ENCODE peak calls at places on chromosomes 13 and 19, in six cellular contexts. G is D341Med; K is effector memory CD8-positive, alpha-beta T cell; P is stomach; Q is stimulated activated CD8-positive, alpha-beta memory T cell treated with anti-CD3 and anti-CD28 coated beads, Interleukin-7, amount 100 ng/mL, for 1 hour; A is CD4-positive, alpha-beta T cell. N is an unnamed sample.

GRCh38 chr19:49091391-49092038 is 6.3 kb downstream of the SNRNP70 start:
- DNase-seq in K (no peak), Q (no peak), A (no peak), G (no peak), P (no peak), N (no peak)

GRCh38 chr13:48727252-48728011 is 73.7 kb downstream of the CYSLTR2 start:
- DNase-seq in Q (no peak), K (no peak), A (no peak), G (peak; percentile 52), P (no peak), N (peak; percentile 99)

GRCh38 chr13:107497661-107498060 is 717.7 kb downstream of the LIG4 start:
- DNase-seq in K (no peak), P (no peak), A (no peak), Q (no peak), G (no peak), N (no peak)

GRCh38 chr13:44471686-44472085 is 98.1 kb downstream of the SERP2 start:
- DNase-seq in G (no peak), P (no peak), K (no peak), A (no peak), Q (no peak), N (no peak)

GRCh38 chr19:14517840-14518505 is at the start of gene DNAJB1:
- DNase-seq in Q (peak; percentile 37), K (no peak), P (peak; percentile 83), A (peak; percentile 61), G (peak; percentile 86), N (peak; percentile 57)

GRCh38 chr19:55152017-55152416 is 3.0 kb upstream of the TNNT1 start:
- DNase-seq in P (no peak), Q (no peak), A (no peak), K (no peak), G (no peak), N (no peak)

GRCh38 chr13:109182777-109183465 is 553.5 kb downstream of the MYO16 start:
- DNase-seq in Q (no peak), A (no peak), G (no peak), P (no peak), K (no peak), N (no peak)

GRCh38 chr13:31903072-31903815 is 128.3 kb upstream of the FRY start:
- DNase-seq in K (no peak), P (no peak), G (no peak), A (no peak), Q (no peak), N (no peak)

GRCh38 chr13:104577029-104577820 is 1511.0 kb upstream of the SLC10A2 start:
- DNase-seq in P (no peak), Q (no peak), A (no peak), K (no peak), G (no peak), N (no peak)

GRCh38 chr13:34349091-34349722 is 531.3 kb downstream of the RFC3 start:
- DNase-seq in K (no peak), G (no peak), P (no peak), Q (no peak), A (no peak), N (peak; percentile 82)

GRCh38 chr19:4633140-4633967 is 6.0 kb upstream of the TNFAIP8L1 start:
- DNase-seq in G (peak; percentile 72), P (peak; percentile 67), K (peak; percentile 37), Q (no peak), A (peak; percentile 32), N (peak; percentile 70)

GRCh38 chr13:98451676-98452105 is 125.2 kb downstream of the STK24 start:
- DNase-seq in A (no peak), Q (no peak), K (no peak), G (no peak), P (no peak), N (no peak)

GRCh38 chr19:10896851-10897526 is 25.6 kb downstream of the CARM1 start:
- DNase-seq in G (no peak), K (no peak), P (no peak), A (no peak), Q (no peak), N (peak; percentile 48)

GRCh38 chr19:10858204-10858828 is 10.1 kb downstream of the C19orf38 start:
- DNase-seq in K (peak; percentile 26), G (peak; percentile 73), P (no peak), Q (no peak), A (no peak), N (no peak)

GRCh38 chr13:72565893-72566292 is 161.5 kb downstream of the MZT1 start:
- DNase-seq in P (no peak), G (peak; percentile 31), Q (no peak), A (no peak), K (no peak), N (peak; percentile 7)

GRCh38 chr13:24500977-24501376 is 11.6 kb downstream of the PARP4 start:
- DNase-seq in Q (no peak), K (no peak), G (no peak), A (no peak), P (no peak), N (no peak)

GRCh38 chr13:68872338-68872737 is 1235.3 kb upstream of the ATXN8OS start:
- DNase-seq in A (no peak), G (no peak), Q (no peak), K (no peak), P (no peak), N (no peak)

GRCh38 chr13:48536851-48537250 is 4.0 kb upstream of the RCBTB2 start:
- DNase-seq in K (no peak), A (no peak), Q (no peak), G (no peak), P (no peak), N (peak; percentile 87)